ENCODE peak calls at places on chromosomes 5 and 9, in seven cellular contexts. H, F, J, G, K, Z and L are unnamed samples.
A peak's percentile ranks its signal among the peaks of the same experiment; 100 is the strongest.

GRCh38 chr5:107067391-107067790 is 603.3 kb downstream of the EFNA5 start:
- DNase-seq in G (no peak), J (no peak), Z (no peak), F (no peak), K (no peak), H (no peak), L (peak; percentile 4)

GRCh38 chr5:163913548-163913947 is 408.1 kb downstream of the MAT2B start:
- DNase-seq in F (peak; percentile 34), G (no peak), H (no peak), K (no peak), J (no peak), Z (no peak), L (no peak)

GRCh38 chr5:22852807-22853670 is at the start of gene CDH12:
- DNase-seq in F (no peak), K (peak; percentile 39), J (peak; percentile 8), H (no peak), G (peak; percentile 25), Z (no peak), L (peak; percentile 44)

GRCh38 chr9:134936762-134937555 is 19.2 kb upstream of the FCN1 start:
- DNase-seq in K (no peak), Z (no peak), G (no peak), F (no peak), H (no peak), J (no peak), L (no peak)

GRCh38 chr9:134055981-134056461 is 11.8 kb downstream of the BRD3 start:
- DNase-seq in G (peak; percentile 72), J (peak; percentile 94), Z (peak; percentile 89), K (no peak), H (peak; percentile 66), F (peak; percentile 68), L (no peak)

GRCh38 chr5:132243366-132243977 is 14.0 kb upstream of the PDLIM4 start:
- DNase-seq in K (no peak), H (no peak), J (peak; percentile 28), Z (no peak), F (no peak), G (no peak), L (no peak)

GRCh38 chr9:22044583-22044982 is 35.5 kb upstream of the CDKN2B start:
- DNase-seq in Z (no peak), J (no peak), H (peak; percentile 91), F (peak; percentile 91), K (no peak), G (peak; percentile 82), L (no peak)

GRCh38 chr5:132444841-132445639 is 45.5 kb downstream of the IRF1 start:
- DNase-seq in K (no peak), Z (no peak), F (no peak), H (no peak), G (peak; percentile 37), J (peak; percentile 63), L (no peak)

GRCh38 chr9:106728860-106729259 is 134.1 kb upstream of the ZNF462 start:
- DNase-seq in K (no peak), H (no peak), Z (no peak), F (no peak), G (no peak), J (no peak), L (no peak)

GRCh38 chr5:174935854-174936474 is 211.6 kb downstream of the MSX2 start:
- DNase-seq in K (peak; percentile 89), Z (peak; percentile 51), F (peak; percentile 56), H (peak; percentile 49), J (peak; percentile 53), G (peak; percentile 61), L (peak; percentile 82)

GRCh38 chr9:114011313-114011712 is 66.8 kb downstream of the AMBP start:
- DNase-seq in G (no peak), H (no peak), Z (no peak), F (no peak), K (peak; percentile 13), J (no peak), L (no peak)

GRCh38 chr5:135592312-135593045 is 13.7 kb upstream of the CXCL14 start:
- DNase-seq in F (no peak), G (no peak), Z (no peak), H (no peak), J (no peak), K (no peak), L (no peak)

GRCh38 chr9:2227468-2227867 is 212.3 kb downstream of the SMARCA2 start:
- DNase-seq in H (peak; percentile 50), F (peak; percentile 90), Z (no peak), J (no peak), K (no peak), G (no peak), L (no peak)

GRCh38 chr9:73202992-73203391 is 51.3 kb downstream of the ANXA1 start:
- DNase-seq in H (no peak), F (no peak), Z (no peak), G (no peak), K (no peak), J (no peak), L (no peak)

GRCh38 chr5:159655757-159656409 is 260.4 kb upstream of the ADRA1B start:
- DNase-seq in Z (no peak), K (no peak), G (peak; percentile 32), F (no peak), J (peak; percentile 20), H (no peak), L (no peak)

GRCh38 chr5:137309290-137309689 is 189.8 kb downstream of the SPOCK1 start:
- DNase-seq in K (no peak), J (no peak), G (no peak), F (no peak), Z (no peak), H (no peak), L (no peak)

GRCh38 chr5:36606437-36607113 is at the start of gene SLC1A3:
- DNase-seq in J (no peak), F (peak; percentile 78), K (peak; percentile 62), G (peak; percentile 80), H (peak; percentile 74), Z (peak; percentile 46), L (peak; percentile 61)

GRCh38 chr5:59021837-59022514 is 439.1 kb downstream of the RAB3C start:
- DNase-seq in J (peak; percentile 31), G (peak; percentile 68), Z (peak; percentile 35), H (no peak), K (no peak), F (no peak), L (no peak)

GRCh38 chr5:57482671-57483106 is at the start of gene ACTBL2:
- DNase-seq in H (peak; percentile 81), K (no peak), G (peak; percentile 58), Z (no peak), F (peak; percentile 76), J (peak; percentile 69), L (no peak)

GRCh38 chr9:127505396-127506116 is 54.2 kb downstream of the LRSAM1 start:
- DNase-seq in H (peak; percentile 50), Z (no peak), G (peak; percentile 42), J (peak; percentile 61), K (no peak), F (peak; percentile 43), L (peak; percentile 45)

GRCh38 chr9:83231039-83231438 is 168.1 kb upstream of the RASEF start:
- DNase-seq in K (no peak), F (no peak), J (no peak), G (no peak), H (peak; percentile 80), Z (no peak), L (no peak)

GRCh38 chr5:133750356-133750755 is 138.0 kb upstream of the FSTL4 start:
- DNase-seq in Z (no peak), J (no peak), G (no peak), H (no peak), K (no peak), F (no peak), L (no peak)

GRCh38 chr5:133744909-133745308 is 132.6 kb upstream of the FSTL4 start:
- DNase-seq in J (no peak), K (peak; percentile 11), H (no peak), Z (no peak), F (no peak), G (no peak), L (no peak)

GRCh38 chr5:133749331-133749985 is 137.1 kb upstream of the FSTL4 start:
- DNase-seq in G (no peak), J (no peak), H (no peak), Z (no peak), K (no peak), F (no peak), L (no peak)

GRCh38 chr5:133744030-133744645 is 131.8 kb upstream of the FSTL4 start:
- DNase-seq in F (no peak), Z (no peak), J (no peak), H (no peak), G (no peak), K (no peak), L (no peak)

DNA sequence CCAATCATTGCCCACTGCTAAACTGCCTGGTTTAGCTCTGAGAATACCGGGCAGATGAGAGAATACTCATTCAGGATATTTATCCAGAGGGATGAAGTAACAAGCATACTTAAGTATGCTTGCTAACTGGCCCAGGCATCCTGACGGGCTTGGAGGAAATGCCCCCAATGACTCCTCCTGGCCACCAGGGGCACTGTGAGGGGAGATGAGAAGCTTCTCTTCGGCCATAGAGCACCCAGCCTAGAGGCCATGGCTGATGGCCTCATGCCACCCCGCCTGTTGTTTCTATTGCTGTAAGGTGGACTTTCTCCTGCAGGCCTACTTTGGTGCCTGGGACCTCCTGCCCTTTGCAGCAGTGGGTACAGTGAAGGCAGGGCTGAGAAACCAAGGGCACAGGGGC is 134.5 kb upstream of the FSTL4 start:
- DNase-seq in F (no peak), Z (no peak), G (no peak), K (peak; percentile 13), H (no peak), J (no peak), L (no peak)
- TF ChIP-seq CTCF in F (no peak), Z (no peak), G (peak; percentile 47), K (no peak), H (peak; percentile 11), J (peak; percentile 28), L (peak; percentile 52)

DNA sequence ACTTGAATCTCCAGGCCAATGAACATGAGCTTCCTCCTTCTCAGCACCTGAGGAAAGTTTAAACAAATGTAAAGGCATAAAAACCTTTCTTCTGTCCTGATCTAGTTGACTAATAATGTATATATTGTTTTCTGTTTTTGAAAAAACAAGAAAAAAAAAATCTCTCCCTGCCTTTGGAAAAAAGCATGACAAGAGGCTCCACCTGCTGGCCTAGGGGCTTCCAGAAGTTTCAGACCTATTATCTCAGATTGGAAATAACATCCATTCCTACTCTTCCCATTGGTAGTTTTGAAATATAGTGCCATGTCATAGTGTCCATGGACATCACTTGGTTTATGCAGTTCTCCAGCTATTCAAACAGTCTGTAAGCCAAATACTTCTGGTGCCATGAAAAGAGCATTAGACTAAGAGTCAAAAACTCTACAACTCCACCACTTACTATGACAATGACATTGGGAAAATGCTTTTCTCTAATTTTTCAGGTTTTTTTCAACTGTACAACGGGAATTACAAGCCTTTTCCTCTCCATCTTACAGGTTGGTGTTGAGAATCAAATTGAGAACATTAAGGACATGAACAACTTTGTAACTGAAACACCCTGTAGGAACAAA is 409.6 kb upstream of the MPDZ start:
- DNase-seq in H (peak; percentile 49), G (peak; percentile 32), Z (no peak), J (no peak), K (no peak), F (peak; percentile 68), L (no peak)
- TF ChIP-seq CTCF in H (peak; percentile 52), G (peak; percentile 65), Z (no peak), J (peak; percentile 43), K (no peak), F (peak; percentile 67), L (peak; percentile 52)

GRCh38 chr5:100790170-100790665 is 112.9 kb downstream of the ST8SIA4 start:
- DNase-seq in Z (no peak), F (no peak), J (no peak), G (peak; percentile 18), H (no peak), K (no peak), L (no peak)
- TF ChIP-seq CTCF in Z (no peak), F (no peak), J (no peak), G (peak; percentile 56), H (peak; percentile 6), K (no peak), L (peak; percentile 28)

GRCh38 chr5:11992518-11992917 is 88.3 kb upstream of the CTNND2 start:
- DNase-seq in Z (no peak), K (no peak), J (no peak), F (no peak), H (no peak), G (peak; percentile 50), L (no peak)
- TF ChIP-seq CTCF in Z (no peak), K (no peak), J (no peak), F (no peak), H (no peak), G (no peak), L (no peak)